ENCODE peak calls at places on chromosomes 3 and 15, in seven cellular contexts. M is epithelial cell of esophagus, G is hepatocyte, F is cardiac fibroblast, Y is GM10248, W is psoas muscle, T is GM12878. H is an unnamed sample.

GRCh38 chr3:158539414-158540014 is 31.5 kb upstream of the MLF1 start:
- DNase-seq in F (peak), G (peak), Y (no peak), T (no peak), M (peak), W (no peak), H (peak)

GRCh38 chr15:29889545-29890329 is 67.5 kb upstream of the TJP1 start:
- DNase-seq in G (no peak), F (peak), Y (no peak), W (no peak), T (no peak), M (no peak), H (no peak)

GRCh38 chr3:54376440-54376839 is 254.1 kb downstream of the CACNA2D3 start:
- DNase-seq in F (no peak), W (no peak), Y (no peak), G (no peak), T (no peak), M (no peak), H (no peak)

GRCh38 chr3:9211155-9211950 is 38.1 kb downstream of the SRGAP3 start:
- DNase-seq in W (no peak), Y (no peak), G (no peak), T (no peak), M (peak), F (peak), H (no peak)

GRCh38 chr3:33318709-33319380 is 41.6 kb downstream of the FBXL2 start:
- DNase-seq in M (no peak), G (no peak), Y (no peak), W (no peak), F (peak), T (no peak), H (no peak)

GRCh38 chr3:81216192-81216591 is 545.3 kb downstream of the GBE1 start:
- DNase-seq in M (peak), W (no peak), Y (no peak), G (no peak), T (no peak), F (peak), H (no peak)

GRCh38 chr3:131361464-131362421 is 19.8 kb upstream of the NUDT16 start:
- DNase-seq in G (peak), M (peak), T (peak), W (peak), Y (peak), F (peak), H (no peak)

GRCh38 chr3:71152892-71153265 is 430.6 kb downstream of the FOXP1 start:
- DNase-seq in W (no peak), Y (no peak), T (no peak), F (no peak), M (no peak), G (peak), H (no peak)

GRCh38 chr15:85421116-85421925 is 40.9 kb downstream of the AKAP13 start:
- DNase-seq in F (peak), T (no peak), W (no peak), M (no peak), Y (no peak), G (no peak), H (no peak)

GRCh38 chr3:142000341-142000870 is 124.0 kb downstream of the ATP1B3 start:
- DNase-seq in M (no peak), W (no peak), G (no peak), F (no peak), Y (no peak), T (no peak), H (no peak)

GRCh38 chr3:13878711-13879101 is 1.2 kb downstream of the WNT7A start:
- DNase-seq in Y (no peak), M (peak), W (no peak), F (no peak), G (no peak), T (no peak), H (no peak)

GRCh38 chr15:74631935-74632560 is 16.4 kb downstream of the CLK3 start:
- DNase-seq in G (peak), T (no peak), M (peak), Y (peak), W (peak), F (peak), H (no peak)

GRCh38 chr15:31482122-31482922 is 155.7 kb downstream of the KLF13 start:
- DNase-seq in G (no peak), W (no peak), T (no peak), Y (no peak), F (no peak), M (no peak), H (no peak)

GRCh38 chr15:52657338-52657737 is 21.9 kb downstream of the ATOSA start:
- DNase-seq in F (peak), G (no peak), M (peak), W (no peak), T (no peak), Y (no peak), H (no peak)

GRCh38 chr3:100316656-100317069 is 17.9 kb upstream of the NIT2 start:
- DNase-seq in Y (peak), M (peak), W (no peak), F (peak), G (peak), T (no peak), H (no peak)

GRCh38 chr3:156865732-156866131 is 39.6 kb downstream of the LEKR1 start:
- DNase-seq in T (no peak), F (peak), W (no peak), M (no peak), G (no peak), Y (no peak), H (no peak)

GRCh38 chr3:164231718-164232117 is 846.6 kb downstream of the SI start:
- DNase-seq in F (no peak), M (no peak), T (no peak), W (no peak), G (no peak), Y (no peak), H (no peak)

GRCh38 chr3:4866841-4867240 is 112.4 kb upstream of the BHLHE40 start:
- DNase-seq in G (peak), M (peak), T (no peak), F (peak), Y (no peak), W (no peak), H (no peak)

GRCh38 chr3:179181993-179182551 is 33.9 kb downstream of the PIK3CA start:
- DNase-seq in W (no peak), Y (no peak), F (peak), G (no peak), M (peak), T (no peak), H (no peak)

GRCh38 chr3:67870477-67870876 is 216.1 kb upstream of the SUCLG2 start:
- DNase-seq in Y (no peak), T (no peak), M (no peak), W (no peak), F (no peak), G (no peak), H (no peak)

GRCh38 chr15:82875411-82876003 is 66.1 kb downstream of the WHAMM start:
- DNase-seq in M (peak), T (no peak), F (peak), W (no peak), G (no peak), Y (no peak), H (no peak)

GRCh38 chr3:144162042-144162441 is 190.4 kb downstream of the DIPK2A start:
- DNase-seq in Y (no peak), F (peak), M (peak), T (no peak), W (no peak), G (peak), H (no peak)

GRCh38 chr15:37774961-37775360 is 159.5 kb upstream of the TMCO5A start:
- DNase-seq in G (no peak), F (no peak), Y (no peak), M (no peak), W (no peak), T (no peak), H (no peak)

GRCh38 chr15:80823995-80824394 is 44.8 kb downstream of the CEMIP start:
- DNase-seq in F (no peak), G (no peak), M (no peak), W (no peak), Y (no peak), T (peak), H (no peak)

GRCh38 chr3:127803619-127804018 is 18.7 kb downstream of the MGLL start:
- DNase-seq in W (no peak), G (no peak), F (peak), Y (no peak), M (peak), T (no peak), H (no peak)

GRCh38 chr3:172276103-172276502 is 172.2 kb downstream of the GHSR start:
- DNase-seq in Y (no peak), F (no peak), W (no peak), G (no peak), T (no peak), M (no peak), H (no peak)
- TF ChIP-seq CTCF in Y (peak), F (no peak), W (no peak), G (no peak), T (peak), M (peak), H (no peak)

DNA sequence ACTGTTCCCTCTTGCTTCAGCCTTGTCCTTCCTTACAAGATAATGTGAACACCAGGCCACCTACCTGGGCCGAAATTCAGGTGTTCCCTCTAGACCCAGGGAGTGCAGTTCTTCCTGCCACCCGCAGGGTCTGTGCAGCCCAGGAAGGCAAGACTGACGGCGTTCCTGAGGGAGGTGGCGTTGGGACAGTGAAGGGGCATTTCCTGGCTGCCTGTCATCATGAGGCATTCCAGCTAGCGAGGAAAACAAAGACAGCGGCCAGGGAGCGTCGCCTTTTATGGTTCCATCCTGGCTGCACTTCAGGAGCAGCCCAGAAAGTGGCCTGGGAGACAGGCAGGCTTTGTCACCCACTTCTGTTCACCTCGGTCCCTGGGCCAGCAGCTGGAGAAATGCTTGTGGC is 84.8 kb upstream of the WNT5A start:
- DNase-seq in W (peak), G (peak), F (peak), M (peak), T (no peak), Y (no peak), H (no peak)
- TF ChIP-seq CTCF in W (peak), G (peak), F (peak), M (peak), T (no peak), Y (no peak), H (peak)

DNA sequence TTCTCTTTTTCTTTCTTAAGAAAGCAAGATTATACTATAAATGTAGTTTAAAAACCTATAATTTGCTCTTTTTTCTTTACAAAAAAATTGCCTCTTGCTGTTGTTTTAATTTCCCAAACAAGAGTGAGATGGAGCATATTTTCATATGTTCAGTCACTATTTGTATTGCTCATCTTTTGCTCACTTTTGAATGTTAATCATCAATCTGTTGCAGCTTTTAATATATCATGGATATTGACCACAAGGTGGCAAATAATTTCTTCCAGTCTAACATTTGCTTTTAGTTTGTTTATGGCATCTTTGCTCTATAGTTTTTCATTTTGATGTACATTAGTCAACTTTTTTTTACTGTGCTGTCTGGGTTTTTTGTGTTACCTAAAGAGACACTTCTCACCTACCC is 112.6 kb upstream of the THRB start:
- DNase-seq in M (no peak), F (no peak), G (no peak), Y (no peak), T (no peak), W (no peak), H (no peak)
- TF ChIP-seq CTCF in M (no peak), F (no peak), G (no peak), Y (no peak), T (no peak), W (no peak), H (no peak)

DNA sequence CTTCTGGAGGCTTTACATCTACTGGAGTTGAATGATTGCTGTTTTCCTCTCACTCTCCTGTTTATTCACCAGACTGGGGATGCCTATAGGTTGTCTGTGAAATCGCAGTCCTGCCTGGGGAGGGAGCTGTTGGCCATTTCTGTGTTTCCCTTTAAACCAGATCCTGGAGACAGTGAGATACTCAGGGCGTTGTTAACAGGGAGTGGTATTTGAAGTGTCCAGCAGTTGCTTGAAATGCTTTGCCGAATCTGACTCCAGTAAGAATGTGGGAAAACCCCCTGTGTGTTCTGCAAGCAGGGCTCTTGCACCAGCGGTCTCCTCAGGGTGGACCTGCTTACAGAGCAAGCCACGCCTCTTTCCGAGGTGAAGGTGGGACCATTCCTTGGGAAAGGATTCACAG is 4.3 kb upstream of the LRRK1 start:
- DNase-seq in M (peak), T (no peak), G (no peak), F (no peak), W (no peak), Y (no peak), H (no peak)
- TF ChIP-seq CTCF in M (peak), T (no peak), G (peak), F (peak), W (no peak), Y (no peak), H (no peak)

DNA sequence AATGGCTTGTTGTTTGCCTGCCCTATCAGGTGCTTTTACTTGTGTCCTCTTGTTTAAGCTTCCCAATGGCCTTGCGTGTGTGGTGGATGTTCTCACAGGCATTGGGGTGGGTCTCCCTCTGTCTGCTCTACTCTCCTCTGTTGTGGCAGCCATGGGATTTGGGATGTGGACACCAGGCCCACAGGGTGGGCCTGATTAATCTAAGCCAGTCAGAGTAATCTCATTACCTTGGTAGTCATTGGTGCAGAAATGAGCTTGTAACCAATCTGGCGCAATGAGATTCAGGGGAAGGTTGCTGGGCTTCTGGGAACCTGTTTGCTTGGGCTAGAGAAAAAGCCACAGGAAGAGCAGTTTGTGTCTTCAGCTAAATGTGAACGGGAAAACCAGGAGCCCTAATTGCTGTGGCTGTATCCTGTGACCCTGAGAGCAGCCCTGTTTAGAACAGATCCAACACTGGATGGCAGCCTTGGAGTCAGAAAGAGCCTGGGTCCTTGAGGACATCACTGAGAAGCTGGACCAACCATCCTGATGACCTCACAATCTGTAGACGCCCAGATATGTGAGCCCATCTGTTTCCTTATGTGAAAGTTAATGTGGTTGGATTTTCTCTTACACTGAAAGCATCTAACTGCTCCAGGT is 157.3 kb upstream of the UBE2E1 start:
- DNase-seq in F (peak), M (no peak), Y (no peak), G (no peak), T (no peak), W (no peak), H (no peak)
- TF ChIP-seq CTCF in F (no peak), M (peak), Y (no peak), G (no peak), T (no peak), W (no peak), H (no peak)

GRCh38 chr3:161914703-161915102 is 418.1 kb downstream of the OTOL1 start:
- DNase-seq in Y (no peak), T (no peak), G (peak), F (peak), M (peak), W (no peak), H (no peak)
- TF ChIP-seq CTCF in Y (no peak), T (no peak), G (peak), F (peak), M (peak), W (peak), H (no peak)

GRCh38 chr3:51386852-51387229 is 1.8 kb downstream of the MANF start:
- DNase-seq in Y (no peak), F (no peak), W (no peak), G (no peak), T (no peak), M (no peak), H (no peak)

GRCh38 chr3:51384145-51384729 is 854 bp upstream of the MANF start:
- DNase-seq in W (no peak), Y (peak), G (peak), M (no peak), F (no peak), T (no peak), H (no peak)

GRCh38 chr3:51385621-51386091 is 565 bp downstream of the MANF start:
- DNase-seq in F (no peak), W (no peak), G (no peak), M (no peak), Y (no peak), T (no peak), H (no peak)

GRCh38 chr3:51384730-51385473 is at the start of gene MANF:
- DNase-seq in T (peak), M (peak), W (peak), G (peak), Y (peak), F (peak), H (peak)

DNA sequence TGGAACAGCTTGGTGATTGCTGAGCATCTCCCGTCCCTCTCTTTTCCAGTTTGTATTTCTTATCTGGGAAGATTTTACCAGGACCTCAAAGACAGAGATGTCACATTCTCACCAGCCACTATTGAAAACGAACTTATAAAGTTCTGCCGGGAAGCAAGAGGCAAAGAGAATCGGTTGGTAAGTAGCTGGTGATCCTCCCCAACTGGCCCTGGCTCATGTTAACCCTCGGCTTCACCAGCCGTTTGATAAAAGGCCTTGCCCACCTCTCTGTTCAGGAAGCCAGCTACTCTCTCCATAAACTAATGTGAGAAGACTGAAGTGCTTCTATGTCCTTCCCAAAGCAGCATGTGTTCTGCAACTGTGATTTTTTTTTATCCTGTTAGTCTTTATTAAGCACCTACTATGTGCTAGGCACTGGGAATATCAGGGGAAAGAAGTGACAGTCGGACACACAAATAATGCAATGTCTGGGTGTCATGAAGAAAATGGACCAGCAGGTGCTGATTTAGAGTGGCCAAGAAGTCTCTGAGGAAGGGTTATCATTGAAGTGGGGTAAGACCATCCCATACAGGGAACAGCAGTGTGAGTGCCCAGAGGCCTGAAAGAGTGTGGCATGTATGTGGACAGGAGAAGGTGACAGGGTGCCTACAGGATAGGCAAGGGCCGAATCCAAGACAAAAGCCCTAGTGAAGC is 1.2 kb downstream of the MANF start:
- DNase-seq in M (no peak), G (no peak), Y (no peak), W (no peak), T (no peak), F (no peak), H (no peak)
- TF ChIP-seq CTCF in M (no peak), G (no peak), Y (no peak), W (no peak), T (no peak), F (peak), H (peak)

GRCh38 chr3:99114565-99115291 is 213.2 kb upstream of the DCBLD2 start:
- DNase-seq in F (peak), Y (no peak), M (peak), W (no peak), T (no peak), G (peak), H (no peak)
- TF ChIP-seq CTCF in F (peak), Y (peak), M (peak), W (no peak), T (peak), G (peak), H (peak)